ENCODE peak calls at places on chromosomes 11 and 22, in six cellular contexts. One of them, this sample, is unnamed. For H3K27me3, the result is how much of the 10 kb centered on the place peaks cover.

GRCh38 chr11:134815404-134815803 is 403.4 kb upstream of the B3GAT1 start:
- DNase-seq in neuronal stem cell: no peak
- DNase-seq in mesenchymal stem cell: no peak
- DNase-seq in hepatocyte: no peak
- DNase-seq in left ventricle myocardium inferior: no peak
- DNase-seq in colonic mucosa: no peak
- DNase-seq in this sample: no peak

GRCh38 chr22:24981066-24981465 is 28.6 kb downstream of the KIAA1671 start:
- DNase-seq in neuronal stem cell: no peak
- DNase-seq in mesenchymal stem cell: no peak
- DNase-seq in hepatocyte: no peak
- DNase-seq in left ventricle myocardium inferior: no peak
- DNase-seq in colonic mucosa: no peak
- DNase-seq in this sample: no peak

GRCh38 chr11:110286298-110287040 is 9.9 kb downstream of the RDX start:
- DNase-seq in neuronal stem cell: no peak
- DNase-seq in mesenchymal stem cell: no peak
- DNase-seq in hepatocyte: no peak
- DNase-seq in left ventricle myocardium inferior: no peak
- DNase-seq in colonic mucosa: no peak
- DNase-seq in this sample: no peak

GRCh38 chr11:126378763-126379162 is 23.3 kb downstream of the ST3GAL4 start:
- DNase-seq in neuronal stem cell: no peak
- DNase-seq in mesenchymal stem cell: no peak
- DNase-seq in hepatocyte: no peak
- DNase-seq in left ventricle myocardium inferior: peak
- DNase-seq in colonic mucosa: no peak
- DNase-seq in this sample: peak

GRCh38 chr22:25942989-25943411 is 201.0 kb downstream of the MYO18B start:
- DNase-seq in neuronal stem cell: no peak
- DNase-seq in mesenchymal stem cell: no peak
- DNase-seq in hepatocyte: peak
- DNase-seq in left ventricle myocardium inferior: peak
- DNase-seq in colonic mucosa: peak
- DNase-seq in this sample: no peak

GRCh38 chr22:45376009-45376408 is 37.4 kb downstream of the SMC1B start:
- DNase-seq in neuronal stem cell: no peak
- DNase-seq in mesenchymal stem cell: no peak
- DNase-seq in hepatocyte: no peak
- DNase-seq in left ventricle myocardium inferior: no peak
- DNase-seq in colonic mucosa: no peak
- DNase-seq in this sample: no peak

GRCh38 chr11:65546217-65546958 is 11.8 kb downstream of the LTBP3 start:
- DNase-seq in neuronal stem cell: peak
- DNase-seq in mesenchymal stem cell: peak
- DNase-seq in hepatocyte: peak
- DNase-seq in left ventricle myocardium inferior: peak
- DNase-seq in colonic mucosa: peak
- DNase-seq in this sample: peak

GRCh38 chr11:88414385-88414861 is 76.9 kb upstream of the CTSC start:
- DNase-seq in neuronal stem cell: no peak
- DNase-seq in mesenchymal stem cell: peak
- DNase-seq in hepatocyte: peak
- DNase-seq in left ventricle myocardium inferior: no peak
- DNase-seq in colonic mucosa: peak
- DNase-seq in this sample: peak

GRCh38 chr11:3803726-3804510 is 4.4 kb upstream of the PGAP2 start:
- DNase-seq in neuronal stem cell: no peak
- DNase-seq in mesenchymal stem cell: peak
- DNase-seq in hepatocyte: no peak
- DNase-seq in left ventricle myocardium inferior: no peak
- DNase-seq in colonic mucosa: no peak
- DNase-seq in this sample: no peak

GRCh38 chr22:49182416-49182815 is 645.3 kb downstream of the BRD1 start:
- DNase-seq in neuronal stem cell: no peak
- DNase-seq in mesenchymal stem cell: no peak
- DNase-seq in hepatocyte: no peak
- DNase-seq in left ventricle myocardium inferior: no peak
- DNase-seq in colonic mucosa: no peak
- DNase-seq in this sample: no peak

GRCh38 chr22:17303840-17304779 is 65.2 kb upstream of the CECR2 start:
- DNase-seq in neuronal stem cell: no peak
- DNase-seq in mesenchymal stem cell: no peak
- DNase-seq in hepatocyte: no peak
- DNase-seq in left ventricle myocardium inferior: no peak
- DNase-seq in colonic mucosa: no peak
- DNase-seq in this sample: no peak

GRCh38 chr11:102494216-102494615 is 36.3 kb downstream of the MMP7 start:
- DNase-seq in neuronal stem cell: no peak
- DNase-seq in mesenchymal stem cell: no peak
- DNase-seq in hepatocyte: peak
- DNase-seq in left ventricle myocardium inferior: no peak
- DNase-seq in colonic mucosa: peak
- DNase-seq in this sample: no peak

GRCh38 chr22:45769569-45770210 is 98.1 kb downstream of the ATXN10 start:
- DNase-seq in neuronal stem cell: no peak
- DNase-seq in mesenchymal stem cell: no peak
- DNase-seq in hepatocyte: no peak
- DNase-seq in left ventricle myocardium inferior: no peak
- DNase-seq in colonic mucosa: no peak
- DNase-seq in this sample: no peak

GRCh38 chr22:28992565-28993326 is 68.9 kb downstream of the C22orf31 start:
- DNase-seq in neuronal stem cell: no peak
- DNase-seq in mesenchymal stem cell: no peak
- DNase-seq in hepatocyte: no peak
- DNase-seq in left ventricle myocardium inferior: no peak
- DNase-seq in colonic mucosa: no peak
- DNase-seq in this sample: no peak

GRCh38 chr22:22428222-22429098 is 80.1 kb downstream of the ZNF280B start:
- DNase-seq in neuronal stem cell: no peak
- DNase-seq in mesenchymal stem cell: no peak
- DNase-seq in hepatocyte: no peak
- DNase-seq in left ventricle myocardium inferior: no peak
- DNase-seq in colonic mucosa: no peak
- DNase-seq in this sample: no peak

GRCh38 chr22:22429374-22430108 is 79.0 kb downstream of the ZNF280B start:
- DNase-seq in neuronal stem cell: no peak
- DNase-seq in mesenchymal stem cell: no peak
- DNase-seq in hepatocyte: no peak
- DNase-seq in left ventricle myocardium inferior: no peak
- DNase-seq in colonic mucosa: no peak
- DNase-seq in this sample: no peak

GRCh38 chr22:22425783-22426624 is 82.5 kb downstream of the ZNF280B start:
- DNase-seq in neuronal stem cell: no peak
- DNase-seq in mesenchymal stem cell: no peak
- DNase-seq in hepatocyte: no peak
- DNase-seq in left ventricle myocardium inferior: no peak
- DNase-seq in colonic mucosa: no peak
- DNase-seq in this sample: peak

GRCh38 chr22:22425366-22425765 is 83.2 kb downstream of the ZNF280B start:
- DNase-seq in neuronal stem cell: no peak
- DNase-seq in mesenchymal stem cell: no peak
- DNase-seq in hepatocyte: no peak
- DNase-seq in left ventricle myocardium inferior: no peak
- DNase-seq in colonic mucosa: no peak
- DNase-seq in this sample: no peak

GRCh38 chr22:22427542-22428065 is 80.9 kb downstream of the ZNF280B start:
- DNase-seq in neuronal stem cell: no peak
- DNase-seq in mesenchymal stem cell: no peak
- DNase-seq in hepatocyte: no peak
- DNase-seq in left ventricle myocardium inferior: no peak
- DNase-seq in colonic mucosa: no peak
- DNase-seq in this sample: no peak
- H3K27me3 ChIP-seq in neuronal stem cell: under half
- H3K27me3 ChIP-seq in mesenchymal stem cell: under half
- H3K27me3 ChIP-seq in hepatocyte: under half
- H3K27me3 ChIP-seq in left ventricle myocardium inferior: half or more
- H3K27me3 ChIP-seq in colonic mucosa: under half
- H3K27me3 ChIP-seq in this sample: under half

GRCh38 chr22:36237462-36238347 is 1.6 kb downstream of the APOL2 start:
- DNase-seq in neuronal stem cell: no peak
- DNase-seq in mesenchymal stem cell: peak
- DNase-seq in hepatocyte: no peak
- DNase-seq in left ventricle myocardium inferior: no peak
- DNase-seq in colonic mucosa: no peak
- DNase-seq in this sample: no peak
- H3K27ac ChIP-seq in neuronal stem cell: no peak
- H3K27ac ChIP-seq in mesenchymal stem cell: peak
- H3K27ac ChIP-seq in hepatocyte: peak
- H3K27ac ChIP-seq in left ventricle myocardium inferior: peak
- H3K27ac ChIP-seq in colonic mucosa: peak
- H3K27ac ChIP-seq in this sample: peak

DNA sequence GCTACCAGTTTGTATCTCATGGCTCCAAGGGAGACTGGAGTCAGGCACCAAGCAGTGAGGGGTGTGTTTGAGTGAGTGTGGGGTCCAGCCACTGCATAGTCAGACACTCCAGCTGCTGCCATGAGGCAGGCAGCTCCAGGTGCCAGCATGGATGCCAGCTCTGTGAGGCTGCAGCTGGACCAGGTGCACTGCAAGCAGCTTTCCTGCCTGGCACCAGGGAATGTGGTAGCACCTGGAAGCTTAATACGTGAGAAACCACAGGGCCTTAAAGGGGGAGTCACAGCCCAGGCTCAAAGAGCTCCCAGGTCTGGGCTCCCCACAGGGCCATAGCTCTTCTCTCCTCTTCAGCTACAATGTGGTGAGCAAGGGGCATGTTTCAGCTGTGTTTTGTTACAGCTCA is 817.8 kb upstream of the LUZP2 start:
- DNase-seq in neuronal stem cell: no peak
- DNase-seq in mesenchymal stem cell: no peak
- DNase-seq in hepatocyte: no peak
- DNase-seq in left ventricle myocardium inferior: no peak
- DNase-seq in colonic mucosa: no peak
- DNase-seq in this sample: no peak
- H3K27me3 ChIP-seq in neuronal stem cell: under half
- H3K27me3 ChIP-seq in mesenchymal stem cell: under half
- H3K27me3 ChIP-seq in hepatocyte: under half
- H3K27me3 ChIP-seq in left ventricle myocardium inferior: under half
- H3K27me3 ChIP-seq in colonic mucosa: under half
- H3K27me3 ChIP-seq in this sample: under half

DNA sequence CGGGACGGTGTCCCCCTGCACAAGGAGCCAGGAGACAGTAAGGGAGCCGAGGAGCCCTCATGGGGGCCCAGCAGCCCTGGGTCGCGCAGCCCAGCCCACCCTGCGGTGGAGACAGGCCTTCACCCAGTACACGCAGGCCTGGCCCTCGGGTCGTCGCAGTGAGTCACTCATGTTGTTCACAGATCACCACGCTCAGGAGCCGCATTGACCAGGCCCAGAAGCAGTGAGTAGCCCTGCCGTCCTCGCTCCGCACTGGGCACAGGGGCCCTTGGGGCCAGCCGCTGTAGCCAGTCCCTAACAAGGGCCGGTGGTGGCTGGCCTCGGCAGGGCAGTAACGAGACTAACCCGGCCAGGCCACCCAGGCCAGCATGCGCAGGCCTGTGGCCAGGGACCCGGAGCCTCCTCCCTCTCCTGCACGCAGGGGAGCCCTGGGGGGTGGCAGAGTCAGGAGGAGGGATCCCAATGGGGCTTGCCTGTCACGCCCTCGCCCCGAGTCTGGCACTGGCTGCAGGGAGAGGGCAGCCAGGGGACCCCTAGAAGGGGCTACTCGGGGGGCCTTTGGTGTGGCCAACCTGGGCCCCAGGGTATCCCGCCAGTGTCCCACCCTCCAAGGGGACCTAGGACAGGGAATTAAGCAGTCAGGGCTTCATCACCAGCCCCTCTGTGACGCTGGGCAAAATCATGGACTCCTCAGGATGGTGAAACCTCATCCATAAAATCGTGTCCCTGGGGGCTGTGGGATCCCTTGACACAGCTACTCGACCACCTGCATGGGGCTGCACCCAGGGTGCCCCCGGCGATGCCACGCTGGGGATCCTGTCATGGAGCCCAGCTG is 10.1 kb upstream of the MRPL23 start:
- DNase-seq in neuronal stem cell: no peak
- DNase-seq in mesenchymal stem cell: no peak
- DNase-seq in hepatocyte: no peak
- DNase-seq in left ventricle myocardium inferior: peak
- DNase-seq in colonic mucosa: no peak
- DNase-seq in this sample: no peak
- H3K27ac ChIP-seq in neuronal stem cell: no peak
- H3K27ac ChIP-seq in mesenchymal stem cell: no peak
- H3K27ac ChIP-seq in hepatocyte: no peak
- H3K27ac ChIP-seq in left ventricle myocardium inferior: no peak
- H3K27ac ChIP-seq in colonic mucosa: no peak
- H3K27ac ChIP-seq in this sample: no peak

GRCh38 chr11:1134848-1135445 is 22.8 kb upstream of the MUC5AC start:
- DNase-seq in neuronal stem cell: no peak
- DNase-seq in mesenchymal stem cell: no peak
- DNase-seq in hepatocyte: no peak
- DNase-seq in left ventricle myocardium inferior: no peak
- DNase-seq in colonic mucosa: no peak
- DNase-seq in this sample: no peak

GRCh38 chr11:1138053-1138452 is 19.7 kb upstream of the MUC5AC start:
- DNase-seq in neuronal stem cell: no peak
- DNase-seq in mesenchymal stem cell: no peak
- DNase-seq in hepatocyte: no peak
- DNase-seq in left ventricle myocardium inferior: no peak
- DNase-seq in colonic mucosa: no peak
- DNase-seq in this sample: no peak

GRCh38 chr11:1140642-1141490 is 16.9 kb upstream of the MUC5AC start:
- DNase-seq in neuronal stem cell: no peak
- DNase-seq in mesenchymal stem cell: no peak
- DNase-seq in hepatocyte: no peak
- DNase-seq in left ventricle myocardium inferior: no peak
- DNase-seq in colonic mucosa: peak
- DNase-seq in this sample: no peak

GRCh38 chr11:1139441-1140066 is 18.2 kb upstream of the MUC5AC start:
- DNase-seq in neuronal stem cell: no peak
- DNase-seq in mesenchymal stem cell: peak
- DNase-seq in hepatocyte: no peak
- DNase-seq in left ventricle myocardium inferior: no peak
- DNase-seq in colonic mucosa: peak
- DNase-seq in this sample: no peak
- H3K27me3 ChIP-seq in neuronal stem cell: under half
- H3K27me3 ChIP-seq in mesenchymal stem cell: under half
- H3K27me3 ChIP-seq in hepatocyte: under half
- H3K27me3 ChIP-seq in left ventricle myocardium inferior: under half
- H3K27me3 ChIP-seq in colonic mucosa: under half
- H3K27me3 ChIP-seq in this sample: under half

GRCh38 chr11:63244862-63245261 is 1.5 kb upstream of the SLC22A25 start:
- DNase-seq in neuronal stem cell: no peak
- DNase-seq in mesenchymal stem cell: no peak
- DNase-seq in hepatocyte: no peak
- DNase-seq in left ventricle myocardium inferior: no peak
- DNase-seq in colonic mucosa: no peak
- DNase-seq in this sample: no peak
- H3K27ac ChIP-seq in neuronal stem cell: no peak
- H3K27ac ChIP-seq in mesenchymal stem cell: no peak
- H3K27ac ChIP-seq in hepatocyte: no peak
- H3K27ac ChIP-seq in left ventricle myocardium inferior: no peak
- H3K27ac ChIP-seq in colonic mucosa: no peak
- H3K27ac ChIP-seq in this sample: no peak

GRCh38 chr11:94655951-94656350 is 88.8 kb downstream of the PIWIL4 start:
- DNase-seq in neuronal stem cell: no peak
- DNase-seq in mesenchymal stem cell: no peak
- DNase-seq in hepatocyte: no peak
- DNase-seq in left ventricle myocardium inferior: no peak
- DNase-seq in colonic mucosa: no peak
- DNase-seq in this sample: no peak
- H3K27me3 ChIP-seq in neuronal stem cell: under half
- H3K27me3 ChIP-seq in mesenchymal stem cell: under half
- H3K27me3 ChIP-seq in hepatocyte: under half
- H3K27me3 ChIP-seq in left ventricle myocardium inferior: under half
- H3K27me3 ChIP-seq in colonic mucosa: under half
- H3K27me3 ChIP-seq in this sample: under half

GRCh38 chr11:12693485-12694181 is 19.4 kb downstream of the TEAD1 start:
- DNase-seq in neuronal stem cell: no peak
- DNase-seq in mesenchymal stem cell: peak
- DNase-seq in hepatocyte: peak
- DNase-seq in left ventricle myocardium inferior: peak
- DNase-seq in colonic mucosa: peak
- DNase-seq in this sample: peak
- H3K27ac ChIP-seq in neuronal stem cell: no peak
- H3K27ac ChIP-seq in mesenchymal stem cell: peak
- H3K27ac ChIP-seq in hepatocyte: peak
- H3K27ac ChIP-seq in left ventricle myocardium inferior: peak
- H3K27ac ChIP-seq in colonic mucosa: peak
- H3K27ac ChIP-seq in this sample: no peak